ENCODE peak calls at places on chromosomes 13 and 19, in six cellular contexts. W is fibroblast of mammary gland; N is fibroblast of the conjunctiva; M is stimulated activated CD8-positive, alpha-beta memory T cell treated with anti-CD3 and anti-CD28 coated beads, Interleukin-7, amount 100 ng/mL, for 24 hours; T is lower lobe of right lung; G is effector memory CD8-positive, alpha-beta T cell. E is an unnamed sample.

GRCh38 chr13:24279267-24279666 is 30.1 kb upstream of the C1QTNF9 start:
- DNase-seq in W (no peak), N (no peak), M (no peak), T (no peak), G (no peak), E (no peak)

GRCh38 chr13:64154514-64154913 is 2738.9 kb upstream of the PCDH20 start:
- DNase-seq in W (peak; percentile 17), N (peak; percentile 57), M (no peak), T (no peak), G (no peak), E (no peak)

GRCh38 chr13:39776439-39776838 is 121.0 kb downstream of the COG6 start:
- DNase-seq in W (peak; percentile 92), N (peak; percentile 12), M (no peak), T (no peak), G (no peak), E (peak; percentile 8)

GRCh38 chr13:22235285-22235949 is 564.5 kb downstream of the FGF9 start:
- DNase-seq in W (no peak), N (no peak), M (no peak), T (no peak), G (no peak), E (no peak)

GRCh38 chr13:93002071-93002470 is 224.5 kb upstream of the GPC6 start:
- DNase-seq in W (peak; percentile 51), N (no peak), M (no peak), T (no peak), G (no peak), E (no peak)

GRCh38 chr13:54226866-54227265 is 1198.3 kb downstream of the OLFM4 start:
- DNase-seq in W (no peak), N (no peak), M (no peak), T (no peak), G (no peak), E (no peak)

GRCh38 chr13:113817860-113818691 is 45.8 kb downstream of the GAS6 start:
- DNase-seq in W (no peak), N (no peak), M (no peak), T (no peak), G (no peak), E (no peak)

GRCh38 chr19:5112681-5113080 is 143.8 kb downstream of the KDM4B start:
- DNase-seq in W (no peak), N (no peak), M (no peak), T (no peak), G (no peak), E (no peak)

GRCh38 chr13:48448963-48449614 is 36.2 kb upstream of the LPAR6 start:
- DNase-seq in W (peak; percentile 81), N (peak; percentile 42), M (no peak), T (no peak), G (no peak), E (no peak)

GRCh38 chr13:97386832-97387486 is 47.0 kb upstream of the RAP2A start:
- DNase-seq in W (no peak), N (no peak), M (no peak), T (peak; percentile 69), G (no peak), E (no peak)

GRCh38 chr13:48783181-48783630 is 129.5 kb downstream of the CYSLTR2 start:
- DNase-seq in W (peak; percentile 100), N (peak; percentile 97), M (no peak), T (peak; percentile 81), G (peak; percentile 1), E (peak; percentile 10)

GRCh38 chr13:36998624-36999041 is 507 bp downstream of the ALG5 start:
- DNase-seq in W (peak; percentile 8), N (no peak), M (no peak), T (peak; percentile 49), G (peak; percentile 5), E (no peak)

GRCh38 chr19:1136201-1136600 is 32.4 kb downstream of the GPX4 start:
- DNase-seq in W (no peak), N (no peak), M (no peak), T (no peak), G (no peak), E (no peak)

GRCh38 chr13:36918246-36919060 is 1.6 kb downstream of the SMAD9 start:
- DNase-seq in W (peak; percentile 14), N (no peak), M (no peak), T (no peak), G (no peak), E (no peak)

GRCh38 chr13:98405107-98405571 is 171.8 kb downstream of the STK24 start:
- DNase-seq in W (peak; percentile 25), N (no peak), M (no peak), T (no peak), G (no peak), E (no peak)

GRCh38 chr13:48493076-48493765 is 39.7 kb downstream of the RCBTB2 start:
- DNase-seq in W (no peak), N (no peak), M (no peak), T (no peak), G (peak; percentile 21), E (no peak)

GRCh38 chr19:55830656-55831055 is 1.1 kb downstream of the NLRP11 start:
- DNase-seq in W (no peak), N (no peak), M (no peak), T (no peak), G (no peak), E (no peak)

GRCh38 chr13:77507931-77508776 is 27.4 kb upstream of the SCEL start:
- DNase-seq in W (peak; percentile 93), N (peak; percentile 23), M (no peak), T (no peak), G (no peak), E (peak; percentile 38)

GRCh38 chr19:16403151-16403977 is 68.4 kb downstream of the EPS15L1 start:
- DNase-seq in W (no peak), N (no peak), M (no peak), T (no peak), G (no peak), E (no peak)

GRCh38 chr19:34979819-34980640 is 16.0 kb upstream of the ZNF792 start:
- DNase-seq in W (no peak), N (no peak), M (no peak), T (peak; percentile 5), G (no peak), E (no peak)

GRCh38 chr13:109093988-109094387 is 464.6 kb downstream of the MYO16 start:
- DNase-seq in W (no peak), N (no peak), M (no peak), T (no peak), G (no peak), E (no peak)

GRCh38 chr13:34207334-34207733 is 389.4 kb downstream of the RFC3 start:
- DNase-seq in W (peak; percentile 82), N (peak; percentile 22), M (no peak), T (no peak), G (no peak), E (peak; percentile 32)

GRCh38 chr13:113063091-113063491 is 42.5 kb upstream of the F7 start:
- DNase-seq in W (no peak), N (no peak), M (no peak), T (peak; percentile 41), G (no peak), E (no peak)

GRCh38 chr13:42354246-42355117 is 82.5 kb downstream of the AKAP11 start:
- DNase-seq in W (peak; percentile 76), N (no peak), M (no peak), T (no peak), G (no peak), E (no peak)

GRCh38 chr13:80040219-80040976 is 300.5 kb downstream of the SPRY2 start:
- DNase-seq in W (peak; percentile 100), N (peak; percentile 82), M (no peak), T (no peak), G (no peak), E (peak; percentile 39)

GRCh38 chr19:43789029-43789428 is 8.3 kb upstream of the KCNN4 start:
- DNase-seq in W (peak; percentile 55), N (no peak), M (no peak), T (no peak), G (no peak), E (no peak)

GRCh38 chr13:111183087-111183645 is 68.1 kb downstream of the ARHGEF7 start:
- DNase-seq in W (no peak), N (no peak), M (no peak), T (no peak), G (no peak), E (no peak)

GRCh38 chr13:98155475-98156111 is 12.7 kb downstream of the FARP1 start:
- DNase-seq in W (peak; percentile 82), N (no peak), M (no peak), T (no peak), G (no peak), E (no peak)

GRCh38 chr19:31560021-31560770 is 211.0 kb upstream of the TSHZ3 start:
- DNase-seq in W (no peak), N (no peak), M (no peak), T (no peak), G (no peak), E (no peak)

GRCh38 chr13:85236431-85236830 is 562.8 kb downstream of the SLITRK6 start:
- DNase-seq in W (peak; percentile 49), N (peak; percentile 39), M (no peak), T (no peak), G (no peak), E (peak; percentile 52)

GRCh38 chr13:109783447-109783814 is 3.0 kb downstream of the IRS2 start:
- DNase-seq in W (no peak), N (no peak), M (no peak), T (no peak), G (no peak), E (no peak)

GRCh38 chr13:79936368-79937136 is 404.4 kb downstream of the SPRY2 start:
- DNase-seq in W (peak; percentile 99), N (peak; percentile 93), M (no peak), T (no peak), G (no peak), E (peak; percentile 95)